ENCODE peak calls at places on chromosomes 13 and 19, in five cellular contexts. U, E, D, P and N are unnamed samples.

GRCh38 chr19:52734340-52734892 is 428 bp downstream of the ZNF611 start:
- DNase-seq in U (no peak), E (peak; percentile 49), D (no peak), P (peak; percentile 23), N (peak; percentile 28)

GRCh38 chr13:30446122-30446500 is 19.6 kb downstream of the HMGB1 start:
- DNase-seq in U (no peak), E (no peak), D (no peak), P (no peak), N (no peak)

GRCh38 chr13:44364601-44365000 is 9.0 kb upstream of the SERP2 start:
- DNase-seq in U (no peak), E (no peak), D (peak; percentile 93), P (no peak), N (peak; percentile 12)

GRCh38 chr19:45442927-45443461 is 19.3 kb upstream of the ERCC1 start:
- DNase-seq in U (peak; percentile 43), E (peak; percentile 54), D (peak; percentile 44), P (no peak), N (no peak)

GRCh38 chr19:27777726-27778125 is 1435.2 kb downstream of the UQCRFS1 start:
- DNase-seq in U (no peak), E (peak; percentile 18), D (no peak), P (no peak), N (no peak)

GRCh38 chr19:7743425-7743841 is 3.9 kb downstream of the CD209 start:
- DNase-seq in U (no peak), E (no peak), D (no peak), P (no peak), N (no peak)

GRCh38 chr13:27536361-27537101 is 83.8 kb downstream of the LNX2 start:
- DNase-seq in U (no peak), E (no peak), D (no peak), P (no peak), N (no peak)

GRCh38 chr19:47899335-47899734 is 13.2 kb upstream of the SULT2A1 start:
- DNase-seq in U (no peak), E (no peak), D (no peak), P (no peak), N (no peak)

GRCh38 chr19:11296264-11296663 is 304 bp downstream of the TSPAN16 start:
- DNase-seq in U (no peak), E (no peak), D (no peak), P (no peak), N (no peak)

GRCh38 chr19:47310323-47310722 is 662 bp downstream of the C5AR1 start:
- DNase-seq in U (no peak), E (no peak), D (no peak), P (no peak), N (no peak)

GRCh38 chr13:110696776-110697175 is 9.1 kb downstream of the CARS2 start:
- DNase-seq in U (no peak), E (no peak), D (no peak), P (no peak), N (no peak)

GRCh38 chr13:104286566-104287290 is 1220.5 kb upstream of the SLC10A2 start:
- DNase-seq in U (no peak), E (no peak), D (peak; percentile 4), P (peak; percentile 52), N (no peak)

GRCh38 chr19:15419413-15420025 is 731 bp upstream of the AKAP8L start:
- DNase-seq in U (no peak), E (no peak), D (peak; percentile 24), P (no peak), N (peak; percentile 68)

GRCh38 chr13:66623129-66623528 is 607.0 kb downstream of the PCDH9 start:
- DNase-seq in U (no peak), E (no peak), D (no peak), P (no peak), N (no peak)

GRCh38 chr19:43479961-43480561 is 14.7 kb upstream of the LYPD3 start:
- DNase-seq in U (no peak), E (no peak), D (no peak), P (no peak), N (no peak)

GRCh38 chr13:97946951-97947588 is 6.4 kb upstream of the IPO5 start:
- DNase-seq in U (no peak), E (no peak), D (no peak), P (no peak), N (peak; percentile 77)

GRCh38 chr19:20325151-20325550 is 158.1 kb downstream of the ZNF486 start:
- DNase-seq in U (no peak), E (no peak), D (no peak), P (no peak), N (no peak)

GRCh38 chr13:77274126-77274525 is 52.8 kb downstream of the MYCBP2 start:
- DNase-seq in U (no peak), E (no peak), D (peak; percentile 25), P (no peak), N (no peak)

GRCh38 chr19:5567971-5568407 is 236 bp upstream of the TINCR start:
- DNase-seq in U (no peak), E (no peak), D (no peak), P (no peak), N (peak; percentile 14)

GRCh38 chr13:34748078-34748477 is 194.0 kb upstream of the NBEA start:
- DNase-seq in U (no peak), E (no peak), D (no peak), P (peak; percentile 42), N (peak; percentile 49)

GRCh38 chr19:10769533-10770491 is 51.9 kb downstream of the DNM2 start:
- DNase-seq in U (peak; percentile 39), E (no peak), D (peak; percentile 69), P (no peak), N (peak; percentile 61)

GRCh38 chr13:113597386-113598080 is 13.0 kb downstream of the TFDP1 start:
- DNase-seq in U (no peak), E (no peak), D (no peak), P (no peak), N (no peak)

GRCh38 chr19:36169084-36169760 is 17.0 kb upstream of the COX7A1 start:
- DNase-seq in U (no peak), E (peak; percentile 73), D (peak; percentile 73), P (peak; percentile 77), N (peak; percentile 50)

GRCh38 chr19:46639356-46640061 is 3.5 kb upstream of the GNG8 start:
- DNase-seq in U (peak; percentile 35), E (no peak), D (peak; percentile 19), P (no peak), N (peak; percentile 60)